ENCODE peak calls at places on chromosomes 2 and 18, in eight cellular contexts. X is body of pancreas; O is CD8-positive, alpha-beta memory T cell; E is cardiac muscle cell; T is adrenal gland; J is CD4-positive, alpha-beta memory T cell; D is right cardiac atrium; I is stomach. S is an unnamed sample.
A peak's percentile ranks its signal among the peaks of the same experiment; 100 is the strongest.

GRCh38 chr2:236946871-236947270 is 138.8 kb upstream of the COPS8 start:
- DNase-seq in X (no peak), O (no peak), E (no peak), T (peak; percentile 9), J (no peak), D (no peak), I (no peak), S (no peak)

GRCh38 chr2:46246790-46247189 is 50.4 kb upstream of the EPAS1 start:
- DNase-seq in X (no peak), O (no peak), E (no peak), T (no peak), J (no peak), D (no peak), I (no peak), S (no peak)

GRCh38 chr2:102425441-102426132 is 2.6 kb downstream of the IL18RAP start:
- DNase-seq in X (no peak), O (no peak), E (no peak), T (no peak), J (no peak), D (no peak), I (no peak), S (no peak)

GRCh38 chr2:240277073-240277806 is 136.8 kb upstream of the OTOS start:
- DNase-seq in X (peak; percentile 66), O (no peak), E (no peak), T (peak; percentile 92), J (no peak), D (no peak), I (peak; percentile 24), S (no peak)

GRCh38 chr2:172701250-172701649 is 34.4 kb upstream of the RAPGEF4 start:
- DNase-seq in X (no peak), O (no peak), E (no peak), T (no peak), J (no peak), D (no peak), I (no peak), S (no peak)

GRCh38 chr2:37837576-37838335 is 87.3 kb upstream of the RMDN2 start:
- DNase-seq in X (peak; percentile 60), O (no peak), E (peak; percentile 43), T (no peak), J (no peak), D (peak; percentile 55), I (no peak), S (no peak)

GRCh38 chr18:78105611-78106010 is 856.0 kb downstream of the GALR1 start:
- DNase-seq in X (no peak), O (no peak), E (no peak), T (no peak), J (no peak), D (no peak), I (no peak), S (no peak)

GRCh38 chr2:54605836-54606235 is 117.6 kb upstream of the EML6 start:
- DNase-seq in X (no peak), O (no peak), E (no peak), T (no peak), J (no peak), D (no peak), I (no peak), S (no peak)

GRCh38 chr2:217822296-217823252 is 180.2 kb downstream of the TNS1 start:
- DNase-seq in X (peak; percentile 40), O (no peak), E (no peak), T (peak; percentile 71), J (no peak), D (no peak), I (no peak), S (no peak)

GRCh38 chr18:63342206-63342605 is 22.6 kb upstream of the BCL2 start:
- DNase-seq in X (no peak), O (peak; percentile 20), E (peak; percentile 62), T (peak; percentile 34), J (no peak), D (peak; percentile 62), I (no peak), S (no peak)

GRCh38 chr2:239932881-239933735 is 92.0 kb downstream of the NDUFA10 start:
- DNase-seq in X (peak; percentile 1), O (no peak), E (no peak), T (no peak), J (no peak), D (peak; percentile 55), I (peak; percentile 20), S (no peak)

GRCh38 chr2:152558174-152559091 is 158.8 kb downstream of the PRPF40A start:
- DNase-seq in X (no peak), O (no peak), E (no peak), T (no peak), J (no peak), D (no peak), I (no peak), S (no peak)

GRCh38 chr18:79643049-79643765 is 36.4 kb upstream of the CTDP1 start:
- DNase-seq in X (peak; percentile 23), O (peak; percentile 13), E (no peak), T (peak; percentile 13), J (no peak), D (peak; percentile 37), I (no peak), S (no peak)

GRCh38 chr2:67516899-67517530 is 119.9 kb downstream of the ETAA1 start:
- DNase-seq in X (peak; percentile 2), O (no peak), E (no peak), T (no peak), J (no peak), D (no peak), I (no peak), S (no peak)

GRCh38 chr2:96470636-96471035 is 34.5 kb downstream of the NEURL3 start:
- DNase-seq in X (peak; percentile 74), O (peak; percentile 43), E (peak; percentile 35), T (peak; percentile 63), J (peak; percentile 9), D (peak; percentile 91), I (peak; percentile 70), S (peak; percentile 63)

GRCh38 chr2:232398293-232399034 is 8.2 kb upstream of the ALPG start:
- DNase-seq in X (no peak), O (no peak), E (no peak), T (no peak), J (no peak), D (no peak), I (no peak), S (no peak)

GRCh38 chr2:43110442-43110871 is 115.9 kb downstream of the ZFP36L2 start:
- DNase-seq in X (peak; percentile 44), O (no peak), E (peak; percentile 74), T (peak; percentile 22), J (no peak), D (peak; percentile 83), I (no peak), S (no peak)

GRCh38 chr2:112493858-112494648 is 12.1 kb downstream of the TTL start:
- DNase-seq in X (no peak), O (no peak), E (no peak), T (peak; percentile 23), J (no peak), D (no peak), I (no peak), S (no peak)

GRCh38 chr2:218216336-218216673 is 684 bp upstream of the ARPC2 start:
- DNase-seq in X (peak; percentile 14), O (no peak), E (no peak), T (peak; percentile 19), J (no peak), D (peak; percentile 68), I (no peak), S (peak; percentile 2)

GRCh38 chr2:40964509-40964908 is 512.6 kb upstream of the SLC8A1 start:
- DNase-seq in X (no peak), O (no peak), E (no peak), T (no peak), J (no peak), D (no peak), I (no peak), S (no peak)

GRCh38 chr2:109516445-109517117 is 97.2 kb downstream of the SEPTIN10 start:
- DNase-seq in X (peak; percentile 34), O (no peak), E (peak; percentile 87), T (peak; percentile 67), J (no peak), D (peak; percentile 80), I (peak; percentile 55), S (no peak)

GRCh38 chr2:145751634-145752033 is 1231.7 kb upstream of the ZEB2 start:
- DNase-seq in X (peak; percentile 55), O (no peak), E (no peak), T (peak; percentile 29), J (no peak), D (no peak), I (no peak), S (no peak)

GRCh38 chr18:55432307-55433040 is 155.5 kb downstream of the TCF4 start:
- DNase-seq in X (no peak), O (no peak), E (no peak), T (no peak), J (no peak), D (no peak), I (no peak), S (no peak)

GRCh38 chr18:23539911-23540475 is 36.7 kb downstream of the RMC1 start:
- DNase-seq in X (no peak), O (no peak), E (no peak), T (no peak), J (no peak), D (no peak), I (no peak), S (no peak)
- H3K27ac ChIP-seq in X (no peak overlapping the region), O (no peak overlapping the region), E (no peak overlapping the region), T (no peak overlapping the region), J (no peak overlapping the region), D (no peak overlapping the region), I (peak overlapping the region; percentile 49), S (no peak overlapping the region)

GRCh38 chr2:1676091-1676912 is 68.0 kb downstream of the PXDN start:
- DNase-seq in X (no peak), O (no peak), E (no peak), T (no peak), J (no peak), D (no peak), I (peak; percentile 17), S (no peak)
- H3K27ac ChIP-seq in X (no peak overlapping the region), O (no peak overlapping the region), E (no peak overlapping the region), T (no peak overlapping the region), J (no peak overlapping the region), D (no peak overlapping the region), I (no peak overlapping the region), S (no peak overlapping the region)

GRCh38 chr2:176330612-176331011 is 61.4 kb downstream of the MTX2 start:
- DNase-seq in X (no peak), O (no peak), E (no peak), T (no peak), J (no peak), D (no peak), I (no peak), S (no peak)
- H3K27ac ChIP-seq in X (no peak overlapping the region), O (no peak overlapping the region), E (no peak overlapping the region), T (no peak overlapping the region), J (no peak overlapping the region), D (no peak overlapping the region), I (no peak overlapping the region), S (no peak overlapping the region)

GRCh38 chr2:226655871-226656270 is 143.7 kb downstream of the IRS1 start:
- DNase-seq in X (no peak), O (no peak), E (no peak), T (peak; percentile 70), J (no peak), D (no peak), I (no peak), S (no peak)

GRCh38 chr2:226656367-226656766 is 143.3 kb downstream of the IRS1 start:
- DNase-seq in X (no peak), O (no peak), E (no peak), T (no peak), J (no peak), D (no peak), I (no peak), S (no peak)

GRCh38 chr2:226658555-226658954 is 141.1 kb downstream of the IRS1 start:
- DNase-seq in X (no peak), O (no peak), E (no peak), T (no peak), J (no peak), D (no peak), I (no peak), S (no peak)

GRCh38 chr2:226659416-226659815 is 140.2 kb downstream of the IRS1 start:
- DNase-seq in X (no peak), O (no peak), E (no peak), T (no peak), J (no peak), D (no peak), I (no peak), S (no peak)

GRCh38 chr2:226657340-226658053 is 142.1 kb downstream of the IRS1 start:
- DNase-seq in X (no peak), O (no peak), E (no peak), T (no peak), J (no peak), D (no peak), I (no peak), S (no peak)
- H3K27ac ChIP-seq in X (no peak overlapping the region), O (no peak overlapping the region), E (no peak overlapping the region), T (no peak overlapping the region), J (no peak overlapping the region), D (no peak overlapping the region), I (no peak overlapping the region), S (no peak overlapping the region)